ENCODE peak calls at places on chromosomes 5 and 9, in four cellular contexts. One of them, this sample, is unnamed.

GRCh38 chr5:6875376-6875775 is 162.1 kb downstream of the TENT4A start:
- DNase-seq in K562: no peak
- DNase-seq in A549: no peak
- DNase-seq in HepG2: no peak
- DNase-seq in this sample: no peak

GRCh38 chr5:180540050-180540694 is 46.0 kb downstream of the CNOT6 start:
- DNase-seq in A549: no peak
- DNase-seq in K562: no peak
- DNase-seq in HepG2: no peak
- DNase-seq in this sample: no peak

GRCh38 chr5:67292201-67292940 is 95.8 kb upstream of the CD180 start:
- DNase-seq in K562: no peak
- DNase-seq in A549: no peak
- DNase-seq in HepG2: no peak
- DNase-seq in this sample: no peak

GRCh38 chr9:116417464-116417863 is 263.9 kb downstream of the PAPPA start:
- DNase-seq in HepG2: no peak
- DNase-seq in A549: no peak
- DNase-seq in K562: no peak
- DNase-seq in this sample: no peak

GRCh38 chr9:115595951-115596742 is 478.2 kb upstream of the TNC start:
- DNase-seq in A549: peak
- DNase-seq in K562: no peak
- DNase-seq in HepG2: no peak
- DNase-seq in this sample: no peak

GRCh38 chr9:103152473-103152872 is 157.3 kb downstream of the CYLC2 start:
- DNase-seq in A549: no peak
- DNase-seq in K562: no peak
- DNase-seq in HepG2: no peak
- DNase-seq in this sample: no peak

GRCh38 chr5:133384903-133385302 is 227.4 kb downstream of the FSTL4 start:
- DNase-seq in HepG2: no peak
- DNase-seq in A549: no peak
- DNase-seq in K562: no peak
- DNase-seq in this sample: no peak

GRCh38 chr9:35864695-35865255 is 5.4 kb downstream of the OR13J1 start:
- DNase-seq in A549: no peak
- DNase-seq in K562: no peak
- DNase-seq in HepG2: no peak
- DNase-seq in this sample: no peak

GRCh38 chr9:121748727-121749546 is 97.5 kb downstream of the DAB2IP start:
- DNase-seq in A549: no peak
- DNase-seq in HepG2: peak
- DNase-seq in K562: no peak
- DNase-seq in this sample: no peak

GRCh38 chr9:135961811-135962695 is 880 bp upstream of the UBAC1 start:
- DNase-seq in HepG2: no peak
- DNase-seq in A549: no peak
- DNase-seq in K562: peak
- DNase-seq in this sample: no peak

GRCh38 chr5:53099546-53099945 is 10.0 kb downstream of the MOCS2 start:
- DNase-seq in A549: no peak
- DNase-seq in HepG2: peak
- DNase-seq in K562: no peak
- DNase-seq in this sample: no peak

GRCh38 chr9:130271473-130271872 is 5.9 kb downstream of the HMCN2 start:
- DNase-seq in HepG2: no peak
- DNase-seq in A549: no peak
- DNase-seq in K562: no peak
- DNase-seq in this sample: peak

GRCh38 chr9:105064248-105065118 is 136.5 kb upstream of the ABCA1 start:
- DNase-seq in A549: peak
- DNase-seq in K562: no peak
- DNase-seq in HepG2: peak
- DNase-seq in this sample: peak

GRCh38 chr9:76761448-76761847 is 2.8 kb upstream of the PCA3 start:
- DNase-seq in A549: no peak
- DNase-seq in HepG2: no peak
- DNase-seq in K562: no peak
- DNase-seq in this sample: peak

GRCh38 chr9:129561594-129562281 is 59.2 kb downstream of the C9orf50 start:
- DNase-seq in A549: no peak
- DNase-seq in HepG2: no peak
- DNase-seq in K562: no peak
- DNase-seq in this sample: no peak

GRCh38 chr5:96816991-96817390 is 9.2 kb upstream of the ERAP1 start:
- DNase-seq in HepG2: no peak
- DNase-seq in K562: no peak
- DNase-seq in A549: no peak
- DNase-seq in this sample: no peak

GRCh38 chr5:1555808-1556681 is 32.3 kb upstream of the LPCAT1 start:
- DNase-seq in A549: no peak
- DNase-seq in HepG2: no peak
- DNase-seq in K562: no peak
- DNase-seq in this sample: no peak

GRCh38 chr9:131448818-131449217 is 53.9 kb upstream of the POMT1 start:
- DNase-seq in HepG2: no peak
- DNase-seq in K562: no peak
- DNase-seq in A549: no peak
- DNase-seq in this sample: no peak

GRCh38 chr5:83720805-83721431 is at the start of gene HAPLN1:
- DNase-seq in HepG2: no peak
- DNase-seq in K562: no peak
- DNase-seq in A549: no peak
- DNase-seq in this sample: no peak

GRCh38 chr9:107739601-107740082 is 250.1 kb upstream of the KLF4 start:
- DNase-seq in HepG2: no peak
- DNase-seq in A549: no peak
- DNase-seq in K562: no peak
- DNase-seq in this sample: no peak

GRCh38 chr5:16673241-16673998 is 56.6 kb upstream of the RETREG1 start:
- DNase-seq in A549: no peak
- DNase-seq in K562: no peak
- DNase-seq in HepG2: no peak
- DNase-seq in this sample: no peak

GRCh38 chr5:172102913-172103629 is 85.0 kb downstream of the STK10 start:
- DNase-seq in K562: peak
- DNase-seq in A549: peak
- DNase-seq in HepG2: no peak
- DNase-seq in this sample: peak

GRCh38 chr5:82072138-82072537 is 100.3 kb downstream of the ATG10 start:
- DNase-seq in HepG2: no peak
- DNase-seq in A549: no peak
- DNase-seq in K562: no peak
- DNase-seq in this sample: no peak

GRCh38 chr9:106712279-106712678 is 150.7 kb upstream of the ZNF462 start:
- DNase-seq in A549: no peak
- DNase-seq in K562: no peak
- DNase-seq in HepG2: no peak
- DNase-seq in this sample: no peak

GRCh38 chr5:140509898-140510297 is 37.6 kb upstream of the EIF4EBP3 start:
- DNase-seq in HepG2: no peak
- DNase-seq in A549: no peak
- DNase-seq in K562: no peak
- DNase-seq in this sample: no peak

GRCh38 chr9:81028504-81028903 is 660.8 kb downstream of the TLE1 start:
- DNase-seq in A549: peak
- DNase-seq in HepG2: peak
- DNase-seq in K562: no peak
- DNase-seq in this sample: peak

GRCh38 chr5:89728750-89729149 is 680.8 kb downstream of the CETN3 start:
- DNase-seq in K562: no peak
- DNase-seq in HepG2: no peak
- DNase-seq in A549: no peak
- DNase-seq in this sample: no peak

GRCh38 chr5:69450116-69450515 is 35.2 kb downstream of the MARVELD2 start:
- DNase-seq in A549: peak
- DNase-seq in K562: no peak
- DNase-seq in HepG2: no peak
- DNase-seq in this sample: peak

GRCh38 chr9:2559212-2560152 is 62.1 kb upstream of the VLDLR start:
- DNase-seq in K562: no peak
- DNase-seq in HepG2: no peak
- DNase-seq in A549: peak
- DNase-seq in this sample: no peak

GRCh38 chr5:78604693-78605092 is 43.9 kb downstream of the LHFPL2 start:
- DNase-seq in K562: no peak
- DNase-seq in A549: no peak
- DNase-seq in HepG2: peak
- DNase-seq in this sample: no peak

GRCh38 chr5:55441954-55442353 is 92.8 kb downstream of the PLPP1 start:
- DNase-seq in HepG2: no peak
- DNase-seq in K562: no peak
- DNase-seq in A549: no peak
- DNase-seq in this sample: no peak

GRCh38 chr9:130073373-130073772 is 19.7 kb downstream of the GPR107 start:
- DNase-seq in K562: no peak
- DNase-seq in A549: no peak
- DNase-seq in HepG2: peak
- DNase-seq in this sample: peak

GRCh38 chr5:1142886-1143669 is 31.2 kb upstream of the SLC12A7 start:
- DNase-seq in A549: no peak
- DNase-seq in K562: no peak
- DNase-seq in HepG2: no peak
- DNase-seq in this sample: no peak

GRCh38 chr9:37904647-37905505 is 949 bp upstream of the SLC25A51 start:
- DNase-seq in A549: no peak
- DNase-seq in HepG2: no peak
- DNase-seq in K562: peak
- DNase-seq in this sample: no peak

GRCh38 chr5:40361378-40361777 is 318.3 kb upstream of the PTGER4 start:
- DNase-seq in K562: no peak
- DNase-seq in HepG2: no peak
- DNase-seq in A549: no peak
- DNase-seq in this sample: no peak

GRCh38 chr5:10279925-10280720 is 27.6 kb downstream of the CMBL start:
- DNase-seq in A549: no peak
- DNase-seq in HepG2: no peak
- DNase-seq in K562: no peak
- DNase-seq in this sample: no peak

GRCh38 chr5:163544041-163544440 is 38.6 kb downstream of the MAT2B start:
- DNase-seq in K562: no peak
- DNase-seq in A549: no peak
- DNase-seq in HepG2: no peak
- DNase-seq in this sample: no peak

GRCh38 chr5:154493274-154493673 is 15.2 kb upstream of the HAND1 start:
- DNase-seq in K562: no peak
- DNase-seq in A549: no peak
- DNase-seq in HepG2: no peak
- DNase-seq in this sample: no peak

GRCh38 chr5:147336871-147337270 is 102.0 kb downstream of the STK32A start:
- DNase-seq in A549: no peak
- DNase-seq in K562: no peak
- DNase-seq in HepG2: no peak
- DNase-seq in this sample: no peak
- TF ChIP-seq JUN in A549: no peak
- TF ChIP-seq JUN in K562: no peak
- TF ChIP-seq JUN in HepG2: no peak
- TF ChIP-seq JUN in this sample: no peak

GRCh38 chr9:79985276-79985675 is 413.5 kb downstream of the TLE4 start:
- DNase-seq in K562: no peak
- DNase-seq in A549: no peak
- DNase-seq in HepG2: no peak
- DNase-seq in this sample: no peak
- TF ChIP-seq MYC in K562: no peak
- TF ChIP-seq MYC in A549: no peak
- TF ChIP-seq MYC in HepG2: no peak
- TF ChIP-seq MYC in this sample: no peak

GRCh38 chr9:739362-739761 is 102.1 kb upstream of the DMRT1 start:
- DNase-seq in A549: no peak
- DNase-seq in K562: no peak
- DNase-seq in HepG2: no peak
- DNase-seq in this sample: no peak

GRCh38 chr9:742914-743594 is 98.4 kb upstream of the DMRT1 start:
- DNase-seq in HepG2: no peak
- DNase-seq in K562: no peak
- DNase-seq in A549: no peak
- DNase-seq in this sample: no peak

GRCh38 chr9:744046-744712 is 97.3 kb upstream of the DMRT1 start:
- DNase-seq in HepG2: no peak
- DNase-seq in A549: no peak
- DNase-seq in K562: no peak
- DNase-seq in this sample: no peak

GRCh38 chr9:744790-745456 is 96.6 kb upstream of the DMRT1 start:
- DNase-seq in K562: no peak
- DNase-seq in HepG2: peak
- DNase-seq in A549: no peak
- DNase-seq in this sample: no peak

GRCh38 chr9:742104-742503 is 99.4 kb upstream of the DMRT1 start:
- DNase-seq in K562: no peak
- DNase-seq in HepG2: no peak
- DNase-seq in A549: no peak
- DNase-seq in this sample: no peak
- TF ChIP-seq JUN in K562: no peak
- TF ChIP-seq JUN in HepG2: no peak
- TF ChIP-seq JUN in A549: no peak
- TF ChIP-seq JUN in this sample: no peak

DNA sequence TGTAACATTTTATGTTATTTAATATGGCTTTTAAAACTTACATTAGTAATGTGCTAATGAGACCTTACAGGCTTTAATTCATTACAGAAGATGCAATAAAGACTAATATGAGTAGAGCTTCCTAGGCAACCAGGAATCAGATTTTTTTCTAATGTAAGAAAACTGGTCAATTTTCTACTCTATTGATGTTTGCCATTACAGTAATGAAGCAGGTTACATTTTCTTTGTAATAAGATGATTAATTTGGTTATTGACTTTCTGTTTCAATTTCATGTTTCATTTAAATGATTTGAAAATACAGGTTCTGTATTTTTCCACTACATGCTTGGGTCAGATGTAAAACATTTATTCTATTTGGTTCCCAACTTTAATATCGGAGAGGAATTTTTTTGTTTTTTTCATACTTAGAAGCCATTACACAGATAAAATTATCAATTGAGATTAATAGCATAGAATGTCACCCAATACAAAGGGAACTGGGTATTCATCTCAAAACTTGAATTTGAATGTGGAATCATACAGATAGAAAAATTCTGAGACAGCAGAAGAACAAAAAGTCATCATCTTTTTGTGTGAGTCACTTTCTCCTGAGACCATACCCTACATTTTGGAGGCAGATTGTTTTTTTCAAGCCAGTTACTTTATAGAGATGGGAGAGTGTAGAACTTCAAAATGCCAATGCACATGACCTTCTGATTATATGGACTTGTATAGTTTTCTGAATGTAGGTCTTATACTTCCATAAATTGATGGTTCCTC is 133.6 kb upstream of the HMHB1 start:
- DNase-seq in HepG2: no peak
- DNase-seq in A549: no peak
- DNase-seq in K562: no peak
- DNase-seq in this sample: no peak
- TF ChIP-seq MYC in HepG2: no peak
- TF ChIP-seq MYC in A549: no peak
- TF ChIP-seq MYC in K562: no peak
- TF ChIP-seq MYC in this sample: no peak